ENCODE peak calls at places on chromosome 3, in six cellular contexts. V is endothelial cell of umbilical vein; X is adrenal gland; K is gastrocnemius medialis; G is effector memory CD4-positive, alpha-beta T cell; N is CD8-positive, alpha-beta T cell. Y is an unnamed sample.

GRCh38 chr3:134640378-134640777 is 10.4 kb downstream of the KY start:
- DNase-seq in V (no peak), X (no peak), K (no peak), G (no peak), N (no peak), Y (peak; percentile 21)

GRCh38 chr3:10205461-10206165 is 40.9 kb downstream of the IRAK2 start:
- DNase-seq in V (peak; percentile 93), X (peak; percentile 88), K (peak; percentile 74), G (no peak), N (no peak), Y (no peak)

GRCh38 chr3:171439996-171440395 is 20.2 kb downstream of the TNIK start:
- DNase-seq in V (no peak), X (no peak), K (no peak), G (no peak), N (no peak), Y (no peak)

GRCh38 chr3:106811376-106811775 is 565.9 kb upstream of the CCDC54 start:
- DNase-seq in V (peak; percentile 65), X (no peak), K (no peak), G (no peak), N (no peak), Y (no peak)

GRCh38 chr3:114867828-114868498 is 279.1 kb downstream of the ZBTB20 start:
- DNase-seq in V (no peak), X (no peak), K (no peak), G (no peak), N (no peak), Y (no peak)

GRCh38 chr3:152443212-152444023 is 174.7 kb downstream of the MBNL1 start:
- DNase-seq in V (peak; percentile 42), X (no peak), K (no peak), G (no peak), N (no peak), Y (no peak)

GRCh38 chr3:128967748-128968147 is 26.1 kb downstream of the CFAP92 start:
- DNase-seq in V (no peak), X (no peak), K (no peak), G (no peak), N (no peak), Y (no peak)

GRCh38 chr3:114685053-114685630 is 391.3 kb downstream of the TIGIT start:
- DNase-seq in V (no peak), X (no peak), K (no peak), G (no peak), N (no peak), Y (no peak)

GRCh38 chr3:66633564-66633963 is 132.7 kb upstream of the LRIG1 start:
- DNase-seq in V (no peak), X (no peak), K (no peak), G (no peak), N (no peak), Y (no peak)

GRCh38 chr3:4904801-4905695 is 74.2 kb upstream of the BHLHE40 start:
- DNase-seq in V (peak; percentile 21), X (peak; percentile 21), K (no peak), G (no peak), N (no peak), Y (no peak)

GRCh38 chr3:61452536-61452991 is 108.8 kb upstream of the PTPRG start:
- DNase-seq in V (no peak), X (no peak), K (no peak), G (no peak), N (no peak), Y (no peak)

GRCh38 chr3:171644681-171645080 is 165.6 kb downstream of the PLD1 start:
- DNase-seq in V (no peak), X (no peak), K (no peak), G (no peak), N (no peak), Y (no peak)

GRCh38 chr3:197212290-197212689 is 86.1 kb downstream of the DLG1 start:
- DNase-seq in V (no peak), X (no peak), K (no peak), G (no peak), N (no peak), Y (no peak)

GRCh38 chr3:161475905-161476304 is 20.7 kb upstream of the OTOL1 start:
- DNase-seq in V (no peak), X (peak; percentile 78), K (no peak), G (no peak), N (no peak), Y (no peak)

GRCh38 chr3:42254566-42254965 is 11.4 kb downstream of the CCK start:
- DNase-seq in V (no peak), X (no peak), K (no peak), G (no peak), N (no peak), Y (no peak)

GRCh38 chr3:61956236-61956635 is 394.9 kb downstream of the PTPRG start:
- DNase-seq in V (no peak), X (no peak), K (no peak), G (no peak), N (no peak), Y (no peak)

GRCh38 chr3:131067983-131068382 is 41.3 kb downstream of the NEK11 start:
- DNase-seq in V (no peak), X (no peak), K (no peak), G (no peak), N (no peak), Y (no peak)

GRCh38 chr3:32310918-32311839 is 72.7 kb downstream of the CMTM8 start:
- DNase-seq in V (no peak), X (peak; percentile 54), K (no peak), G (no peak), N (no peak), Y (no peak)

GRCh38 chr3:33940149-33940548 is 141.7 kb downstream of the PDCD6IP start:
- DNase-seq in V (no peak), X (no peak), K (no peak), G (no peak), N (no peak), Y (no peak)

GRCh38 chr3:85554153-85554552 is 595.4 kb downstream of the CADM2 start:
- DNase-seq in V (no peak), X (no peak), K (no peak), G (no peak), N (no peak), Y (no peak)

GRCh38 chr3:128006471-128007424 is 45.5 kb upstream of the SEC61A1 start:
- DNase-seq in V (no peak), X (no peak), K (no peak), G (no peak), N (no peak), Y (no peak)

GRCh38 chr3:70615286-70615685 is 302.8 kb upstream of the MDFIC2 start:
- DNase-seq in V (no peak), X (no peak), K (no peak), G (no peak), N (no peak), Y (no peak)

GRCh38 chr3:9915252-9916141 is 1.4 kb upstream of the IL17RC start:
- DNase-seq in V (peak; percentile 50), X (peak; percentile 75), K (peak; percentile 39), G (no peak), N (no peak), Y (peak; percentile 77)

GRCh38 chr3:181622365-181622764 is 89.4 kb upstream of the SOX2 start:
- DNase-seq in V (peak; percentile 90), X (no peak), K (no peak), G (no peak), N (no peak), Y (no peak)

GRCh38 chr3:53255360-53255774 is 455 bp downstream of the TKT start:
- DNase-seq in V (peak; percentile 35), X (peak; percentile 33), K (no peak), G (peak; percentile 15), N (peak; percentile 14), Y (no peak)

GRCh38 chr3:196631655-196632032 is 7.8 kb upstream of the NRROS start:
- DNase-seq in V (no peak), X (no peak), K (no peak), G (no peak), N (no peak), Y (no peak)

DNA sequence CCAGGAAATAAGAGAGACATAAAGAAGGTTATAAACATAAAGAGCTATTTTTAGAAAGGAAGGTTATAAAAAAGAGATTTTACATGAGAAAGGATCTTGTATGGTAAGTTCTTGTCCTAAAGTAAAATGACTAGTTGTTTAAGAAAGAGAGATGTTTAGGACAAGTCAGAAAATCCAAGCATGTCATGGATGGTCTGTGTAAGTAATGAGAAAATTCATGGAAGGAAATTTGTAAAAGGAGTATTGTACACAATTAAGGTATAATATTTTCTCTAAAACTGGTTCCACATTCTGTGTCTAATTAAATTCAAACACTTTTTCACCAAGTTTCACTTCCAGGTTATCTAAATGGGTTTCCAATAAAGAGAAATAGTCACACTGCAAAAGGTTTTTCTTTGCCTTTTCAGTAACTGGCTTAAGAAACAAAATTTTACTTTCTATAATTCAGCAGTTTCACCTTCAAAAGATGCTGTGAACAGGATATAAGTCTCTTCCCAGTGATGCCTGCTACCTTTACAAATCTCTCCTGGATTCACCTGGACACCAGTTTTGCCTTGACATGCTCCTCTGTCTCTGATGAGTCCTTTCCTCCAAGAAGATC is 455.7 kb downstream of the ZIC1 start:
- DNase-seq in V (no peak), X (no peak), K (no peak), G (no peak), N (no peak), Y (no peak)
- H3K9me3 ChIP-seq in V (peaks cover 3% of the 10 kb centered on the region), X (no peaks in the 10 kb centered on the region), K (no peaks in the 10 kb centered on the region), G (no peaks in the 10 kb centered on the region), N (no peaks in the 10 kb centered on the region), Y (no peaks in the 10 kb centered on the region)

DNA sequence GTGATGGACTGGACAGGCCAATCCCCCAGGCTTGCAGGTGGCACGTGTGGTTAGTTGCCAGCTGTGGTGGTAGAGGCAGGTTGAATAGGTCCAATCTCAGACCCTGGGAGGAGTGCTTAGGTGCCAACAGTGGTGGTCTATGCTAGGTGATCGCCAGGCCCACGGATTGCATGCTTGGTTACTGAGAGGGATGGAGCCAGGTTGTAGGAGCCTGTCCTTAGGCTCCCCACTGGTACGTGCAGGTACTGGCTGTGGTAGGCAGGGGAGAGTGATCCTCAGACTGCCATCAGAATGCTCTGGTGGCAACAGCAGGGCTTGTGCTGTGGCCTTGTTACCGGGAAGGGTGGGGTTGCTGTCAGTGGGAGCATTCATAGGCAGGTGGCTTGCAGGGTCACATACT is 44.7 kb downstream of the NCK1 start:
- DNase-seq in V (no peak), X (no peak), K (no peak), G (no peak), N (no peak), Y (no peak)
- H3K9me3 ChIP-seq in V (no peaks in the 10 kb centered on the region), X (no peaks in the 10 kb centered on the region), K (no peaks in the 10 kb centered on the region), G (peaks cover 8% of the 10 kb centered on the region), N (no peaks in the 10 kb centered on the region), Y (peaks cover 18% of the 10 kb centered on the region)

DNA sequence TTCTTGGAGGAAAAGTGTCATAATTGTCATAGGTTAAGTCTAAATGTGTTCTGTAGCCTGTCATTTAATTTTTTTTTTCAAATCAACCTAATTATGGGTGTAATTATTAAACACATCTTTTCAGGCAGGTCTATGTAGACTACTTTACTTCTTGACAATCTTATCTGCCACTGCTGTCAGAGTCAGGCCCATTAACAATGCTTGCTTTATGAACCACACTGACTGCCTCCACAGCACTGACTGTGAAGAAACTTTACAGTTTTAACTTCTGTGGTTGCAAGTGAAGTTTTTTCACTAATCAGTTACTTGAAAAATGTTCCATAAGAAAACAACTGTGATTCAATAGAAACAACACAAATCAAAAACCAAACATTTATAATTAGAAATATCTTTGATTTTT is 407.8 kb downstream of the PLCL2 start:
- DNase-seq in V (no peak), X (no peak), K (no peak), G (no peak), N (no peak), Y (no peak)
- H3K9me3 ChIP-seq in V (no peaks in the 10 kb centered on the region), X (no peaks in the 10 kb centered on the region), K (no peaks in the 10 kb centered on the region), G (no peaks in the 10 kb centered on the region), N (no peaks in the 10 kb centered on the region), Y (no peaks in the 10 kb centered on the region)

GRCh38 chr3:150000631-150001030 is 29.9 kb upstream of the PFN2 start:
- DNase-seq in V (no peak), X (no peak), K (no peak), G (no peak), N (no peak), Y (no peak)

GRCh38 chr3:149999421-149999820 is 28.7 kb upstream of the PFN2 start:
- DNase-seq in V (no peak), X (no peak), K (no peak), G (no peak), N (no peak), Y (no peak)

GRCh38 chr3:149998946-149999345 is 28.3 kb upstream of the PFN2 start:
- DNase-seq in V (no peak), X (no peak), K (no peak), G (no peak), N (no peak), Y (no peak)
- H3K9me3 ChIP-seq in V (no peaks in the 10 kb centered on the region), X (no peaks in the 10 kb centered on the region), K (no peaks in the 10 kb centered on the region), G (no peaks in the 10 kb centered on the region), N (no peaks in the 10 kb centered on the region), Y (no peaks in the 10 kb centered on the region)

Y was measured in right atrium auricular region.